ENCODE peak calls at places on chromosomes 6 and 20, in ten cellular contexts. M is adrenal gland, V is endothelial cell of umbilical vein, R is ovary, F is Peyer's patch, K is stomach, I is GM12878, W is IMR-90, O is spleen, P is sigmoid colon. H is an unnamed sample.

GRCh38 chr6:39228111-39228971 is 934 bp downstream of the KCNK5 start:
- DNase-seq in M (no peak), V (no peak), R (peak; percentile 42), F (no peak), K (no peak), I (no peak), W (no peak), O (peak; percentile 74), P (no peak), H (no peak)

GRCh38 chr6:105817961-105818360 is 268.2 kb upstream of the PRDM1 start:
- DNase-seq in M (no peak), V (no peak), R (no peak), F (no peak), K (no peak), I (no peak), W (no peak), O (no peak), P (no peak), H (no peak)

GRCh38 chr20:51533291-51534172 is 9.0 kb downstream of the NFATC2 start:
- DNase-seq in M (no peak), V (no peak), R (no peak), F (no peak), K (no peak), I (no peak), W (peak; percentile 69), O (peak; percentile 73), P (no peak), H (no peak)

GRCh38 chr6:108027594-108027993 is 46.9 kb downstream of the OSTM1 start:
- DNase-seq in M (no peak), V (no peak), R (no peak), F (no peak), K (peak; percentile 30), I (no peak), W (peak; percentile 9), O (no peak), P (no peak), H (no peak)

GRCh38 chr6:13500264-13500663 is 12.9 kb upstream of the GFOD1 start:
- DNase-seq in M (no peak), V (no peak), R (no peak), F (peak; percentile 66), K (no peak), I (no peak), W (no peak), O (no peak), P (no peak), H (no peak)

GRCh38 chr20:20450461-20451027 is 82.6 kb downstream of the INSM1 start:
- DNase-seq in M (no peak), V (peak; percentile 15), R (no peak), F (no peak), K (peak; percentile 52), I (no peak), W (no peak), O (no peak), P (no peak), H (peak; percentile 31)

GRCh38 chr20:34874094-34874654 is 1.5 kb upstream of the GGT7 start:
- DNase-seq in M (peak; percentile 84), V (peak; percentile 90), R (peak; percentile 76), F (peak; percentile 90), K (peak; percentile 86), I (peak; percentile 50), W (peak; percentile 87), O (no peak), P (peak; percentile 88), H (peak; percentile 74)

GRCh38 chr6:146300540-146300939 is 243.1 kb upstream of the RAB32 start:
- DNase-seq in M (no peak), V (no peak), R (no peak), F (no peak), K (no peak), I (no peak), W (no peak), O (no peak), P (no peak), H (no peak)

GRCh38 chr20:47969426-47969825 is 184.1 kb upstream of the SULF2 start:
- DNase-seq in M (no peak), V (no peak), R (no peak), F (no peak), K (no peak), I (no peak), W (no peak), O (peak; percentile 41), P (no peak), H (no peak)

GRCh38 chr20:45020236-45020886 is 54.0 kb downstream of the STK4 start:
- DNase-seq in M (no peak), V (no peak), R (no peak), F (no peak), K (no peak), I (no peak), W (peak; percentile 33), O (no peak), P (no peak), H (no peak)

GRCh38 chr20:16007978-16008377 is 565.3 kb downstream of the KIF16B start:
- DNase-seq in M (no peak), V (no peak), R (no peak), F (no peak), K (no peak), I (no peak), W (no peak), O (no peak), P (no peak), H (no peak)

GRCh38 chr6:167791780-167792478 is 34.8 kb upstream of the AFDN start:
- DNase-seq in M (no peak), V (no peak), R (no peak), F (no peak), K (no peak), I (no peak), W (no peak), O (peak; percentile 67), P (no peak), H (no peak)

GRCh38 chr20:34824026-34824860 is 1.2 kb downstream of the NCOA6 start:
- DNase-seq in M (peak; percentile 61), V (peak; percentile 57), R (peak; percentile 47), F (peak; percentile 93), K (peak; percentile 79), I (peak; percentile 58), W (peak; percentile 24), O (peak; percentile 86), P (peak; percentile 71), H (peak; percentile 81)

GRCh38 chr6:108359901-108360882 is 65.3 kb downstream of the AFG1L start:
- DNase-seq in M (no peak), V (no peak), R (no peak), F (no peak), K (no peak), I (no peak), W (peak; percentile 47), O (no peak), P (no peak), H (no peak)

GRCh38 chr6:89679215-89680120 is 40.9 kb upstream of the LYRM2 start:
- DNase-seq in M (no peak), V (no peak), R (no peak), F (no peak), K (no peak), I (no peak), W (no peak), O (no peak), P (no peak), H (no peak)
- H3K9me3 ChIP-seq in M (no peaks in the 10 kb centered on the region), V (no peaks in the 10 kb centered on the region), R (no peaks in the 10 kb centered on the region), F (no peaks in the 10 kb centered on the region), K (no peaks in the 10 kb centered on the region), I (no peaks in the 10 kb centered on the region), W (no peaks in the 10 kb centered on the region), O (no peaks in the 10 kb centered on the region), P (no peaks in the 10 kb centered on the region), H (no peaks in the 10 kb centered on the region)

GRCh38 chr6:41955412-41955811 is 13.8 kb upstream of the CCND3 start:
- DNase-seq in M (no peak), V (no peak), R (no peak), F (no peak), K (no peak), I (no peak), W (no peak), O (no peak), P (no peak), H (no peak)
- TF ChIP-seq POLR2A in M (no peak), V (no peak), R (no peak), F (no peak), K (no peak), I (no peak), W (no peak), O (no peak), P (no peak), H (no peak)

GRCh38 chr6:143592335-143592734 is 80.8 kb upstream of the FUCA2 start:
- DNase-seq in M (no peak), V (no peak), R (no peak), F (no peak), K (no peak), I (no peak), W (no peak), O (no peak), P (no peak), H (no peak)

GRCh38 chr6:143595256-143596036 is 82.3 kb upstream of the PHACTR2 start:
- DNase-seq in M (no peak), V (no peak), R (no peak), F (no peak), K (no peak), I (no peak), W (no peak), O (no peak), P (no peak), H (no peak)

GRCh38 chr6:143596857-143597256 is 80.9 kb upstream of the PHACTR2 start:
- DNase-seq in M (peak; percentile 40), V (no peak), R (peak; percentile 74), F (no peak), K (no peak), I (no peak), W (peak; percentile 71), O (no peak), P (peak; percentile 80), H (peak; percentile 29)

GRCh38 chr6:143591441-143591840 is 79.9 kb upstream of the FUCA2 start:
- DNase-seq in M (no peak), V (no peak), R (no peak), F (no peak), K (no peak), I (no peak), W (no peak), O (no peak), P (no peak), H (no peak)

DNA sequence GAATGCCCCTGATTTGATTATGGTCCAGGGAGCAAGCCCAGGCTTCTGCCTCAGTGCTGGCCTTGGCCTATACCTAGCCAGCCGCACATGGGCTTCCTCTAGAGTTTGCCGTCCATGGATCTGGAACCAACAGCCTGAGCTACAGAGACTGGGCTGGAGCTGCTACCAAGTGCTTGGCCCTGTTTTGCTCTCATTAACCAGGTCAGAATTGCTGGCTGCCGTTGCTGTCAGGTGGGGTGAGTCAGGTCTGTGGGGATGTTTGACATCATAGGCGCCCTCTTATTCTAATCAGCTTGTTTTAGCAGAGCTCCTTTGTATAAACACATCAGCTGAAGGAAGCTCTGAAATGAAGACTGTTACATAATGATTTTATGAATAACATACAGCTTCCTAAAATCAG is 83.1 kb upstream of the PHACTR2 start:
- DNase-seq in M (no peak), V (no peak), R (no peak), F (no peak), K (no peak), I (no peak), W (peak; percentile 85), O (no peak), P (no peak), H (no peak)
- H3K27ac ChIP-seq in M (no peak overlapping the region), V (no peak overlapping the region), R (no peak overlapping the region), F (no peak overlapping the region), K (no peak overlapping the region), I (no peak overlapping the region), W (peak overlapping the region; percentile 4), O (no peak overlapping the region), P (no peak overlapping the region), H (no peak overlapping the region)

DNA sequence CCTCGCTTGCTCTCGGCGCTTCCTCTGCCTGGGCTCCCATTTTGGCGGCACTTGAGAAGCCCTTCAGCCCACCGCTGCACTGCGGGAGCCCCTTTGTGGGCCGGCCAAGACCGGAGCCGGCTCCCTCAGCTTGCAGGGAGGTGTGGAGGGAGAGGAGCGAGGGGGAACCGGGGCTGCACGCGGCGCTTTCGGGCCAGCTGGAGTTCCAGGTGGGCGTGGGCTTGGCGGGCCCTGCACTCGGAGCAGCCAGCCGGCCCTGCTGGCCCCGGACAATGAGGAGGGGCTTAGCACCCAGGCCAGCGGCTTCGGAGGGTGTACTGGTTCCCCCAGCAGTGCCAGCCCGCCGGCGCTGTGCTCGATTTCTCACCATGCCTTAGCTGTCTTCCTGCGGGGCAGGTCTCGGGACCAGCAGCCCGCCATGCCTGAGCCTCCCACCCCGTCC is 10.2 kb upstream of the SRPK1 start:
- DNase-seq in M (no peak), V (no peak), R (no peak), F (no peak), K (no peak), I (no peak), W (no peak), O (no peak), P (no peak), H (no peak)
- H3K9me3 ChIP-seq in M (no peaks in the 10 kb centered on the region), V (no peaks in the 10 kb centered on the region), R (no peaks in the 10 kb centered on the region), F (no peaks in the 10 kb centered on the region), K (no peaks in the 10 kb centered on the region), I (no peaks in the 10 kb centered on the region), W (no peaks in the 10 kb centered on the region), O (no peaks in the 10 kb centered on the region), P (no peaks in the 10 kb centered on the region), H (no peaks in the 10 kb centered on the region)